ENCODE peak calls at places on chromosomes 4 and X, in ten cellular contexts. R is putamen; P is activated CD4-positive, alpha-beta T cell treated with anti-CD3 and anti-CD28 coated beads, Interleukin-2, amount 50 U/mL, for 4 hours; E is GM06990; K is MCF 10A; I is SK-MEL-5; A is GM18507; Z is small intestine; L is neural crest cell; X is Right ventricle myocardium superior. O is an unnamed sample.
A peak's percentile ranks its signal among the peaks of the same experiment; 100 is the strongest.

GRCh38 chr4:76714226-76714625 is 183.7 kb downstream of the SOWAHB start:
- DNase-seq in R (no peak), P (no peak), E (no peak), K (no peak), I (no peak), A (no peak), Z (no peak), L (no peak), X (no peak), O (no peak)

GRCh38 chr4:100569196-100569595 is 51.4 kb upstream of the EMCN start:
- DNase-seq in R (no peak), P (no peak), E (peak; percentile 30), K (no peak), I (no peak), A (no peak), Z (no peak), L (no peak), X (no peak), O (no peak)

GRCh38 chr4:145623831-145624230 is 4.6 kb downstream of the MMAA start:
- DNase-seq in R (no peak), P (no peak), E (no peak), K (no peak), I (no peak), A (no peak), Z (no peak), L (no peak), X (no peak), O (no peak)

GRCh38 chr4:41744572-41745291 is 3.8 kb downstream of the PHOX2B start:
- DNase-seq in R (no peak), P (no peak), E (no peak), K (no peak), I (no peak), A (no peak), Z (no peak), L (no peak), X (no peak), O (no peak)

GRCh38 chr4:99645036-99645435 is 12.6 kb downstream of the C4orf54 start:
- DNase-seq in R (no peak), P (no peak), E (no peak), K (no peak), I (no peak), A (no peak), Z (no peak), L (no peak), X (no peak), O (no peak)

GRCh38 chrX:23525531-23525930 is 141.8 kb upstream of the PRDX4 start:
- DNase-seq in R (no peak), P (no peak), E (no peak), K (peak; percentile 9), I (no peak), A (no peak), Z (no peak), L (no peak), X (no peak), O (no peak)

GRCh38 chrX:13168276-13168675 is 123.9 kb upstream of the FAM9C start:
- DNase-seq in R (no peak), P (no peak), E (no peak), K (no peak), I (no peak), A (no peak), Z (no peak), L (no peak), X (no peak), O (no peak)

GRCh38 chr4:123952530-123953274 is 556.1 kb downstream of the SPRY1 start:
- DNase-seq in R (no peak), P (no peak), E (no peak), K (peak; percentile 3), I (no peak), A (no peak), Z (no peak), L (no peak), X (no peak), O (no peak)

GRCh38 chr4:22031423-22031822 is 82.9 kb upstream of the KCNIP4 start:
- DNase-seq in R (no peak), P (no peak), E (no peak), K (no peak), I (no peak), A (no peak), Z (no peak), L (no peak), X (no peak), O (no peak)

GRCh38 chr4:120007171-120007894 is 59.3 kb downstream of the MAD2L1 start:
- DNase-seq in R (peak; percentile 21), P (no peak), E (no peak), K (peak; percentile 67), I (peak; percentile 28), A (no peak), Z (no peak), L (no peak), X (no peak), O (no peak)

GRCh38 chr4:78481180-78481579 is 70.4 kb upstream of the ANXA3 start:
- DNase-seq in R (no peak), P (no peak), E (no peak), K (peak; percentile 40), I (peak; percentile 69), A (no peak), Z (no peak), L (no peak), X (no peak), O (no peak)

GRCh38 chr4:146381263-146381872 is 140.4 kb downstream of the SLC10A7 start:
- DNase-seq in R (no peak), P (no peak), E (no peak), K (no peak), I (no peak), A (no peak), Z (no peak), L (no peak), X (no peak), O (no peak)

GRCh38 chrX:129717902-129718301 is 20.9 kb upstream of the XPNPEP2 start:
- DNase-seq in R (no peak), P (no peak), E (no peak), K (peak; percentile 31), I (no peak), A (no peak), Z (no peak), L (no peak), X (no peak), O (no peak)

GRCh38 chr4:151356510-151356909 is 31.1 kb upstream of the SH3D19 start:
- DNase-seq in R (no peak), P (no peak), E (no peak), K (peak; percentile 51), I (peak; percentile 22), A (no peak), Z (peak; percentile 23), L (no peak), X (no peak), O (no peak)

GRCh38 chr4:99047710-99048109 is 40.9 kb downstream of the ADH5 start:
- DNase-seq in R (no peak), P (no peak), E (no peak), K (no peak), I (no peak), A (no peak), Z (no peak), L (no peak), X (no peak), O (no peak)

GRCh38 chrX:149510386-149510785 is 5.3 kb upstream of the IDS start:
- DNase-seq in R (no peak), P (no peak), E (no peak), K (no peak), I (peak; percentile 22), A (no peak), Z (no peak), L (no peak), X (no peak), O (no peak)

GRCh38 chr4:187786190-187786589 is 209.4 kb upstream of the ZFP42 start:
- DNase-seq in R (no peak), P (no peak), E (no peak), K (no peak), I (no peak), A (no peak), Z (no peak), L (no peak), X (no peak), O (no peak)

GRCh38 chrX:46447384-46447783 is 97.8 kb downstream of the ZNF674 start:
- DNase-seq in R (no peak), P (no peak), E (no peak), K (peak; percentile 8), I (no peak), A (no peak), Z (no peak), L (no peak), X (no peak), O (no peak)

GRCh38 chr4:23728971-23729370 is 160.9 kb downstream of the PPARGC1A start:
- DNase-seq in R (no peak), P (no peak), E (no peak), K (no peak), I (no peak), A (no peak), Z (no peak), L (no peak), X (no peak), O (no peak)

GRCh38 chrX:130566028-130566683 is 164.4 kb downstream of the RBMX2 start:
- DNase-seq in R (no peak), P (no peak), E (no peak), K (no peak), I (no peak), A (no peak), Z (no peak), L (no peak), X (no peak), O (no peak)

GRCh38 chr4:90852232-90852631 is 725.0 kb downstream of the CCSER1 start:
- DNase-seq in R (peak; percentile 33), P (no peak), E (no peak), K (no peak), I (no peak), A (no peak), Z (no peak), L (no peak), X (no peak), O (no peak)

GRCh38 chrX:72316408-72317079 is 10.8 kb upstream of the CITED1 start:
- DNase-seq in R (no peak), P (no peak), E (no peak), K (no peak), I (no peak), A (no peak), Z (peak; percentile 69), L (no peak), X (no peak), O (no peak)

GRCh38 chr4:186920486-186920885 is 196.8 kb upstream of the FAT1 start:
- DNase-seq in R (no peak), P (no peak), E (no peak), K (peak; percentile 45), I (no peak), A (no peak), Z (no peak), L (no peak), X (no peak), O (no peak)

GRCh38 chrX:46376246-46376885 is 168.9 kb downstream of the ZNF674 start:
- DNase-seq in R (peak; percentile 26), P (peak; percentile 26), E (no peak), K (peak; percentile 55), I (peak; percentile 54), A (peak; percentile 0), Z (peak; percentile 71), L (no peak), X (no peak), O (peak; percentile 34)

GRCh38 chr4:15396157-15396800 is 31.6 kb upstream of the C1QTNF7 start:
- DNase-seq in R (no peak), P (peak; percentile 33), E (peak; percentile 19), K (peak; percentile 63), I (peak; percentile 75), A (peak; percentile 40), Z (peak; percentile 53), L (peak; percentile 50), X (no peak), O (peak; percentile 54)

GRCh38 chr4:169243808-169244207 is 26.9 kb downstream of the SH3RF1 start:
- DNase-seq in R (no peak), P (no peak), E (no peak), K (peak; percentile 24), I (no peak), A (no peak), Z (no peak), L (no peak), X (no peak), O (no peak)

GRCh38 chr4:73603307-73603710 is 16.9 kb downstream of the RASSF6 start:
- DNase-seq in R (no peak), P (no peak), E (no peak), K (peak; percentile 56), I (no peak), A (peak; percentile 18), Z (peak; percentile 96), L (no peak), X (no peak), O (no peak)

GRCh38 chrX:143854006-143854405 is 29.9 kb upstream of the UBE2NL start:
- DNase-seq in R (no peak), P (no peak), E (no peak), K (peak; percentile 65), I (peak; percentile 2), A (no peak), Z (no peak), L (no peak), X (no peak), O (no peak)

O was measured in endothelial cell.